ENCODE peak calls at places on chromosomes 7 and 10, in ten cellular contexts. W, O, J, B, R, I, H, X, D and G are unnamed samples.

GRCh38 chr10:11307937-11308336 is 290.3 kb downstream of the CELF2 start:
- DNase-seq in I (no peak), O (no peak), X (no peak), J (no peak), W (no peak), B (no peak), R (no peak), D (no peak), H (no peak), G (no peak)

GRCh38 chr10:102426803-102427287 is 5.5 kb downstream of the CUEDC2 start:
- DNase-seq in X (no peak), W (no peak), O (peak), B (peak), R (no peak), I (no peak), D (no peak), J (no peak), H (no peak), G (no peak)

GRCh38 chr10:74810087-74810486 is 16.3 kb upstream of the KAT6B start:
- DNase-seq in W (no peak), I (no peak), H (no peak), B (no peak), R (no peak), O (no peak), J (no peak), D (no peak), X (no peak), G (no peak)

GRCh38 chr7:30348083-30348560 is 63.7 kb downstream of the ZNRF2 start:
- DNase-seq in B (peak), H (peak), J (no peak), I (peak), W (no peak), D (no peak), X (peak), R (peak), O (peak), G (peak)

GRCh38 chr7:30859940-30860623 is 51.6 kb upstream of the AQP1 start:
- DNase-seq in J (no peak), R (no peak), H (no peak), D (no peak), I (no peak), B (peak), O (peak), X (no peak), W (no peak), G (no peak)

GRCh38 chr10:89029785-89030437 is 39.3 kb downstream of the FAS start:
- DNase-seq in R (peak), J (peak), O (peak), W (peak), X (peak), H (peak), B (no peak), I (peak), D (peak), G (peak)

GRCh38 chr7:135490783-135491182 is 19.1 kb downstream of the CNOT4 start:
- DNase-seq in B (no peak), O (peak), D (no peak), H (peak), R (peak), I (peak), W (no peak), X (peak), J (no peak), G (no peak)

GRCh38 chr10:16626697-16627096 is 105.0 kb upstream of the C1QL3 start:
- DNase-seq in B (no peak), J (no peak), X (no peak), I (no peak), H (no peak), W (no peak), R (no peak), O (no peak), D (no peak), G (no peak)

GRCh38 chr7:151301471-151302462 is 39.8 kb upstream of the NUB1 start:
- DNase-seq in H (no peak), O (no peak), B (no peak), W (no peak), D (no peak), I (no peak), X (no peak), R (no peak), J (no peak), G (no peak)

GRCh38 chr10:8331896-8332729 is 277.6 kb downstream of the GATA3 start:
- DNase-seq in W (peak), J (peak), X (peak), B (peak), D (no peak), H (peak), R (peak), O (peak), I (peak), G (peak)

GRCh38 chr10:69045441-69046300 is 42.2 kb upstream of the SRGN start:
- DNase-seq in R (peak), D (no peak), H (no peak), J (no peak), X (no peak), W (no peak), I (peak), O (no peak), B (no peak), G (peak)

GRCh38 chr7:134699021-134699818 is 52.6 kb downstream of the BPGM start:
- DNase-seq in D (no peak), I (no peak), O (no peak), B (no peak), J (no peak), R (no peak), X (no peak), W (no peak), H (no peak), G (no peak)

DNA sequence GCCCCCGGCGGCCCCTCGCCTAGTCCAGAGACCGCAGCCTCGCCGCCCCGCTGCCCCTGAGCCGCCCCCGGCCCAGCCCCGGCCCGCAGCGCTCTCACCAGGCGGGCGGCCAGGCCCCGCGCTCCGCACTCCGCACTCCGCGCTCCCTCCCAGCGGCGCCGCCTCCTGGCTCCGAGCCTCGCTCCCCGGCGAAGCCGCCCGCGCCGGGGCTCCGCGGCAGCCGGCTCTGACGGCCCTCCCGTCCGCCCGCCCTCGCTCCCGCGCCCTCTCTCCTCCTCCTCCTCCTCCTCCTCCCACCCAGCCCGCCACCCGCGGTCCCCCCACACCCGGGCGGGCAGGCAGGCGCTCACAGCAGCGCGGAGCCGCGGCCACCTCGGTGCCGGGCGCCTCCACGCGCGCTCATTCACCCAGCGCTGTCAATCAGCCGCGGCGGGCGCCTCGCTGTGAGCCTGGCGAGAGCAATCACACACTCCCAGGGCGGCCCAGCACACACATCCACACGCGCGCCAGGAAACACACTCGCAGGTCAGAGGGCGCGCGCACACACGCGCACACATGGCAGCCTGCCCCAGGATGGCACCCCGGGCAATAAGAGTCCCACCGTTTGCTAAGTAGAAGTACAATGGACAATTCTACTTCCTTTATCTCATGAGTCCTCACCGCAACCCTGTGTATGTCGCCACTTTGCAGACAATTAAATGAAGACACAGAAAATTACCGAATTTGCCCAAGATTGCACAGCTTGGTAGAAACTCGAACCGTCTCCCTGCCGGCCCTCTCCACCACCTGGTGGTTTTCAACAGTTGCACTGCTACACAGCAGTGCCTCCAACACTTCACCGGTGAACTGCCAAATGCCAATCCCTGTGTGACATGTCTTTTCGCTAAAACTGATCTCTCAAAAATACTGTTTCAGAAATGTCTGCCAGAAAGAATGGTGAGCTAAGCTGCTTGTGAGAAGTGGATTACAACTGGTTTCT is at the start of gene PRRT4:
- DNase-seq in J (peak), I (peak), B (peak), H (no peak), O (peak), R (no peak), D (peak), X (peak), W (no peak), G (no peak)
- TF ChIP-seq CTCF in J (peak), I (no peak), B (no peak), H (peak), O (no peak), R (no peak), D (peak), X (no peak), W (no peak), G (no peak)

GRCh38 chr7:129605038-129605437 is 6.5 kb upstream of the NRF1 start:
- DNase-seq in D (no peak), B (no peak), J (no peak), H (no peak), W (no peak), X (no peak), I (no peak), O (no peak), R (no peak), G (no peak)

GRCh38 chr7:129609666-129610065 is 1.9 kb upstream of the NRF1 start:
- DNase-seq in J (no peak), H (no peak), B (no peak), R (no peak), O (no peak), I (no peak), W (no peak), D (no peak), X (no peak), G (no peak)

GRCh38 chr7:129606801-129607200 is 4.7 kb upstream of the NRF1 start:
- DNase-seq in O (no peak), I (no peak), X (no peak), D (no peak), R (no peak), J (no peak), W (peak), H (no peak), B (no peak), G (no peak)

GRCh38 chr7:129605960-129606644 is 5.4 kb upstream of the NRF1 start:
- DNase-seq in D (no peak), O (no peak), I (no peak), J (no peak), R (no peak), H (no peak), B (no peak), X (no peak), W (no peak), G (no peak)

DNA sequence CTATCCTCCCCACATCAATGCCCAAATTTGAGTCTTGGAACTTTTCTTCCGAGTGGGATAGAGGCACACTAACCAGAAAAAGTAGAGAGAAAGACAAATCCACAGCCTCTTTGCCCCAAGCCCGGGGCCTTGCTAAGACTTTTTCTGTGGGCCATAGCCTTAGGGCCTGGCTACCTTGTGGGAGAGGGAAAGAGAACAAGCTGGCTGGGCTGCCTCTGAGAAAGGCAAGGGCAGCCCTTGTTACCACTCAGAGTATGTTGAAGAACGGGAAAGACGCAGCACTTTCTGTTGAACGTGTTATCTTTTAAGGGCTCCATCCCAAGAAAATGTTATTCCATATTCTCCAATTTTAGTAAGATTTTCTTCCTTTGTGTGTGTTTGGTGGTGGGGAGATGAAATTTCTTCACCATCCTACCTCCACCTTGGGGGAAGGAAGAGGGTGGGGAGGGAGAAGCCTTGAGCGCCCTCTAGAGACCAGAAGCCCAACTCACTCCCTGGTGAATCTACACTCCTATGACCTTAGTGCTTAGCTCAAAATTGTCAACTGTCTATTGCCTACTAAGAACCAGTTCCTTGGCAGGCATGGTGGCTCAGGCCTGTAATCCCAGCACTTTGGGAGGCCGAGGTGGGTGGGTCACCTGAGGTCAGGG is 3.9 kb upstream of the NRF1 start:
- DNase-seq in D (peak), B (peak), J (no peak), X (peak), W (no peak), O (peak), R (no peak), I (no peak), H (peak), G (peak)
- TF ChIP-seq CTCF in D (peak), B (peak), J (peak), X (peak), W (no peak), O (peak), R (peak), I (peak), H (peak), G (peak)

GRCh38 chr7:128266891-128267839 is 26.1 kb downstream of the LEP start:
- DNase-seq in X (peak), R (peak), O (peak), H (peak), B (peak), I (peak), D (peak), J (peak), W (peak), G (no peak)
- TF ChIP-seq CTCF in X (no peak), R (peak), O (no peak), H (no peak), B (no peak), I (peak), D (peak), J (peak), W (no peak), G (no peak)

GRCh38 chr10:34522542-34522941 is 292.6 kb downstream of the PARD3 start:
- DNase-seq in H (peak), O (no peak), R (peak), J (no peak), W (no peak), X (no peak), B (peak), I (peak), D (peak), G (no peak)
- TF ChIP-seq CTCF in H (peak), O (peak), R (peak), J (peak), W (no peak), X (no peak), B (peak), I (peak), D (peak), G (no peak)

DNA sequence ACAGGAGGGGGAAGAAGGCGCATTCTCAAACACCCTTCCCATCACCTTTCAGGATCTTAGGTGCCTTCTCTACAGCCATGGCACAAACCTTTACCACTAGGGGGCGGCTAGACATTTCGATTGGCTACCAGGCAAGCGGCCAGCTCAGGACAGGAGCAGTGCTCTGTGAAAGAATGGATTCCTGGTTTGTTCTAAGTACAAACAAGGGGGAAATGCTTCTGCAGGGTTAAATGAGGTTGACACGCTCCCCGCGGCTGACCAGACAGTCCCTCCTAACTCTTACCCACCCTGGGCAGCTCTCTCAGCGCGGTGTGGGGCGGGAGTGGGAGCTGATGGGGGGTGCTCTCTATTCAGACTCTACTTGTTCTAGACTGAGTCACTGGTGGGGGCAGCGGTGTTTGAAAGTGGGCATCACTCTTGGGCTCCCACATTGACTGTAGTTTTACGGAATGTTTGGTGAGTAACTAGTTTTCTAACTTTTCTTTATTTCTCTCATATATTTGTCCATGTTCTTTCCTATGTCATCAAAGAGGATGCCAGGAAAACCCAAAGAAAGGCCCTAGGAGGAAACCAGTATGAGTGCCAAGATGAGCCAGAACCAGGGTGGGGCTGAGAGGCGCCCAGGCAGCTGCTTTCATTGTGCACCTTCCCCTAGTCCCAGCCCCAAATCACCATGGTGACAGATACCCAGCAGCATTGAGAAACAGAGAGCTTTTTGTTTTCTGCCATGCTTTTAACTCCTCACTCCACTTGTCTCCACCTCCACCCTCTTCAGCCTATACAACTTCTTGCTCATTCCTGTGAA is 61.4 kb upstream of the GPR158 start:
- DNase-seq in J (peak), D (peak), O (peak), I (peak), W (peak), H (peak), B (peak), R (peak), X (peak), G (no peak)
- TF ChIP-seq CTCF in J (peak), D (peak), O (peak), I (peak), W (peak), H (peak), B (peak), R (peak), X (peak), G (peak)

DNA sequence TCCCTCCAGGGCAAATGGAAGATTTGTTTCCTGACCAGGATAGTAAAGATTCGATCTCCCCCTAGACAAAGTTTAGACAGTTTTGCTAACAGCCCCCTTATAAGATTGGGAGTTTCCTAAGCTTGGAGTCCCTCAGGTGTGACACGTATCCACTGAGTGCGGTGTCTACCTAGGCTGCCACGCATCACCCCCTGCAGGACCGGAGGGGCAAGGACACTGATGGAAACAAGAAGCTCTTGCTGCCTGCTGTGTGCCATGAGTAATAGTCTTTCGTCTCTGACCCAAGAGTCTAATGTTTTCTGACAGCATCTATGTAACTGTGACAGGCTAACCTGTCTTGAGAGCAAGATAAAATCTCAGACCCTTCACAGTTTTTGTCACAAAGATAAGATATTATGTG is 173.5 kb downstream of the SEMA3E start:
- DNase-seq in R (no peak), B (no peak), X (peak), O (no peak), W (no peak), D (peak), J (no peak), I (no peak), H (no peak), G (no peak)
- TF ChIP-seq CTCF in R (peak), B (no peak), X (no peak), O (no peak), W (no peak), D (peak), J (peak), I (peak), H (peak), G (no peak)

GRCh38 chr7:115297651-115298050 is 375.8 kb downstream of the MDFIC start:
- DNase-seq in O (peak), X (peak), I (peak), J (no peak), D (no peak), H (peak), B (peak), R (peak), W (peak), G (no peak)
- TF ChIP-seq CTCF in O (no peak), X (no peak), I (no peak), J (no peak), D (no peak), H (no peak), B (no peak), R (peak), W (no peak), G (no peak)

GRCh38 chr7:45053941-45054340 is 34.8 kb downstream of the NACAD start:
- DNase-seq in D (no peak), H (no peak), O (no peak), R (no peak), B (no peak), W (no peak), X (no peak), J (no peak), I (no peak), G (no peak)
- TF ChIP-seq CTCF in D (no peak), H (no peak), O (no peak), R (no peak), B (no peak), W (no peak), X (no peak), J (no peak), I (no peak), G (no peak)